ENCODE peak calls at places on chromosome 12, in seven cellular contexts. One of them, this sample, is unnamed.

GRCh38 chr12:44253338-44253856 is 417.5 kb downstream of the TMEM117 start:
- DNase-seq in heart right ventricle: no peak
- DNase-seq in heart left ventricle: no peak
- DNase-seq in testis: no peak
- DNase-seq in OCI-LY7: no peak
- DNase-seq in A549: no peak
- DNase-seq in astrocyte of the cerebellum: no peak
- DNase-seq in this sample: no peak

GRCh38 chr12:105485926-105486325 is 155.4 kb downstream of the C12orf75 start:
- DNase-seq in astrocyte of the cerebellum: no peak
- DNase-seq in A549: no peak
- DNase-seq in testis: no peak
- DNase-seq in heart left ventricle: no peak
- DNase-seq in OCI-LY7: no peak
- DNase-seq in heart right ventricle: no peak
- DNase-seq in this sample: no peak

GRCh38 chr12:67070307-67070600 is 198.9 kb upstream of the CAND1 start:
- DNase-seq in heart right ventricle: no peak
- DNase-seq in A549: no peak
- DNase-seq in heart left ventricle: no peak
- DNase-seq in testis: no peak
- DNase-seq in OCI-LY7: no peak
- DNase-seq in astrocyte of the cerebellum: no peak
- DNase-seq in this sample: no peak

GRCh38 chr12:132343294-132343972 is 14.0 kb upstream of the GALNT9 start:
- DNase-seq in A549: no peak
- DNase-seq in OCI-LY7: no peak
- DNase-seq in astrocyte of the cerebellum: no peak
- DNase-seq in heart right ventricle: no peak
- DNase-seq in testis: no peak
- DNase-seq in heart left ventricle: no peak
- DNase-seq in this sample: no peak

GRCh38 chr12:66236969-66237368 is 48.0 kb downstream of the IRAK3 start:
- DNase-seq in heart right ventricle: no peak
- DNase-seq in A549: no peak
- DNase-seq in OCI-LY7: no peak
- DNase-seq in testis: no peak
- DNase-seq in astrocyte of the cerebellum: no peak
- DNase-seq in heart left ventricle: no peak
- DNase-seq in this sample: no peak

GRCh38 chr12:24822121-24822899 is 126.6 kb downstream of the BCAT1 start:
- DNase-seq in heart left ventricle: no peak
- DNase-seq in A549: no peak
- DNase-seq in astrocyte of the cerebellum: peak; percentile 84
- DNase-seq in OCI-LY7: no peak
- DNase-seq in testis: no peak
- DNase-seq in heart right ventricle: no peak
- DNase-seq in this sample: no peak

GRCh38 chr12:80763874-80764273 is 47.2 kb downstream of the MYF5 start:
- DNase-seq in A549: peak; percentile 53
- DNase-seq in testis: peak; percentile 27
- DNase-seq in heart right ventricle: no peak
- DNase-seq in heart left ventricle: no peak
- DNase-seq in astrocyte of the cerebellum: peak; percentile 60
- DNase-seq in OCI-LY7: peak; percentile 59
- DNase-seq in this sample: peak; percentile 18

GRCh38 chr12:131152587-131152986 is 198.9 kb downstream of the ADGRD1 start:
- DNase-seq in astrocyte of the cerebellum: no peak
- DNase-seq in heart left ventricle: no peak
- DNase-seq in OCI-LY7: no peak
- DNase-seq in A549: no peak
- DNase-seq in testis: no peak
- DNase-seq in heart right ventricle: no peak
- DNase-seq in this sample: no peak

GRCh38 chr12:77995436-77996167 is 164.9 kb downstream of the NAV3 start:
- DNase-seq in A549: no peak
- DNase-seq in astrocyte of the cerebellum: peak; percentile 82
- DNase-seq in OCI-LY7: no peak
- DNase-seq in testis: no peak
- DNase-seq in heart left ventricle: no peak
- DNase-seq in heart right ventricle: no peak
- DNase-seq in this sample: no peak

GRCh38 chr12:10128687-10129086 is 1.3 kb downstream of the CLEC7A start:
- DNase-seq in astrocyte of the cerebellum: no peak
- DNase-seq in testis: no peak
- DNase-seq in A549: no peak
- DNase-seq in OCI-LY7: no peak
- DNase-seq in heart right ventricle: no peak
- DNase-seq in heart left ventricle: no peak
- DNase-seq in this sample: no peak

GRCh38 chr12:68435816-68436215 is 103.7 kb upstream of the MDM1 start:
- DNase-seq in heart right ventricle: no peak
- DNase-seq in testis: no peak
- DNase-seq in heart left ventricle: no peak
- DNase-seq in OCI-LY7: no peak
- DNase-seq in astrocyte of the cerebellum: no peak
- DNase-seq in A549: peak; percentile 42
- DNase-seq in this sample: no peak

GRCh38 chr12:61750604-61751003 is 509.6 kb upstream of the USP15 start:
- DNase-seq in OCI-LY7: no peak
- DNase-seq in astrocyte of the cerebellum: no peak
- DNase-seq in heart left ventricle: no peak
- DNase-seq in A549: no peak
- DNase-seq in testis: no peak
- DNase-seq in heart right ventricle: no peak
- DNase-seq in this sample: no peak

GRCh38 chr12:53096089-53096741 is 1.3 kb upstream of the IGFBP6 start:
- DNase-seq in astrocyte of the cerebellum: no peak
- DNase-seq in heart right ventricle: peak; percentile 79
- DNase-seq in testis: peak; percentile 78
- DNase-seq in A549: no peak
- DNase-seq in OCI-LY7: no peak
- DNase-seq in heart left ventricle: peak; percentile 85
- DNase-seq in this sample: peak; percentile 30

GRCh38 chr12:112153181-112153899 is 28.0 kb downstream of the TRAFD1 start:
- DNase-seq in astrocyte of the cerebellum: no peak
- DNase-seq in OCI-LY7: no peak
- DNase-seq in heart right ventricle: no peak
- DNase-seq in heart left ventricle: no peak
- DNase-seq in A549: no peak
- DNase-seq in testis: no peak
- DNase-seq in this sample: no peak

GRCh38 chr12:125079943-125080645 is 14.9 kb downstream of the AACS start:
- DNase-seq in astrocyte of the cerebellum: no peak
- DNase-seq in heart left ventricle: peak; percentile 50
- DNase-seq in testis: peak; percentile 38
- DNase-seq in OCI-LY7: no peak
- DNase-seq in heart right ventricle: no peak
- DNase-seq in A549: no peak
- DNase-seq in this sample: no peak

GRCh38 chr12:32596031-32596430 is 83.1 kb upstream of the DNM1L start:
- DNase-seq in OCI-LY7: no peak
- DNase-seq in astrocyte of the cerebellum: no peak
- DNase-seq in heart right ventricle: no peak
- DNase-seq in testis: no peak
- DNase-seq in heart left ventricle: no peak
- DNase-seq in A549: no peak
- DNase-seq in this sample: no peak

GRCh38 chr12:132367852-132368251 is 38.5 kb upstream of the GALNT9 start:
- DNase-seq in testis: no peak
- DNase-seq in heart right ventricle: no peak
- DNase-seq in OCI-LY7: no peak
- DNase-seq in A549: no peak
- DNase-seq in heart left ventricle: peak; percentile 8
- DNase-seq in astrocyte of the cerebellum: no peak
- DNase-seq in this sample: no peak

GRCh38 chr12:49288412-49288853 is 6.5 kb upstream of the PRPH start:
- DNase-seq in testis: peak; percentile 79
- DNase-seq in A549: peak; percentile 66
- DNase-seq in heart left ventricle: no peak
- DNase-seq in heart right ventricle: no peak
- DNase-seq in astrocyte of the cerebellum: peak; percentile 34
- DNase-seq in OCI-LY7: peak; percentile 64
- DNase-seq in this sample: peak; percentile 48

GRCh38 chr12:11868027-11868426 is 202.7 kb upstream of the BCL2L14 start:
- DNase-seq in A549: no peak
- DNase-seq in testis: no peak
- DNase-seq in heart right ventricle: no peak
- DNase-seq in astrocyte of the cerebellum: no peak
- DNase-seq in heart left ventricle: no peak
- DNase-seq in OCI-LY7: no peak
- DNase-seq in this sample: no peak

GRCh38 chr12:51865470-51865745 is 16.9 kb upstream of the FIGNL2 start:
- DNase-seq in A549: no peak
- DNase-seq in testis: no peak
- DNase-seq in astrocyte of the cerebellum: no peak
- DNase-seq in heart left ventricle: no peak
- DNase-seq in OCI-LY7: no peak
- DNase-seq in heart right ventricle: no peak
- DNase-seq in this sample: no peak

GRCh38 chr12:51862947-51863346 is 14.4 kb upstream of the FIGNL2 start:
- DNase-seq in astrocyte of the cerebellum: no peak
- DNase-seq in OCI-LY7: no peak
- DNase-seq in A549: no peak
- DNase-seq in heart left ventricle: no peak
- DNase-seq in heart right ventricle: no peak
- DNase-seq in testis: no peak
- DNase-seq in this sample: no peak

GRCh38 chr12:51863921-51864700 is 15.6 kb upstream of the FIGNL2 start:
- DNase-seq in heart left ventricle: no peak
- DNase-seq in heart right ventricle: no peak
- DNase-seq in astrocyte of the cerebellum: no peak
- DNase-seq in OCI-LY7: no peak
- DNase-seq in testis: peak; percentile 43
- DNase-seq in A549: no peak
- DNase-seq in this sample: no peak

GRCh38 chr12:51864701-51865469 is 16.4 kb upstream of the FIGNL2 start:
- DNase-seq in astrocyte of the cerebellum: no peak
- DNase-seq in testis: no peak
- DNase-seq in OCI-LY7: no peak
- DNase-seq in heart left ventricle: no peak
- DNase-seq in A549: no peak
- DNase-seq in heart right ventricle: no peak
- DNase-seq in this sample: no peak

GRCh38 chr12:51863363-51863920 is 14.9 kb upstream of the FIGNL2 start:
- DNase-seq in OCI-LY7: no peak
- DNase-seq in A549: no peak
- DNase-seq in testis: no peak
- DNase-seq in heart right ventricle: no peak
- DNase-seq in heart left ventricle: no peak
- DNase-seq in astrocyte of the cerebellum: no peak
- DNase-seq in this sample: no peak
- H3K4me3 ChIP-seq in OCI-LY7: no peak overlapping the region
- H3K4me3 ChIP-seq in A549: no peak overlapping the region
- H3K4me3 ChIP-seq in testis: peak overlapping the region; percentile 4
- H3K4me3 ChIP-seq in heart right ventricle: peak overlapping the region; percentile 56
- H3K4me3 ChIP-seq in heart left ventricle: peak overlapping the region; percentile 29
- H3K4me3 ChIP-seq in astrocyte of the cerebellum: no peak overlapping the region
- H3K4me3 ChIP-seq in this sample: no peak overlapping the region

GRCh38 chr12:6853626-6854025 is 1.7 kb downstream of the USP5 start:
- DNase-seq in heart right ventricle: no peak
- DNase-seq in astrocyte of the cerebellum: no peak
- DNase-seq in OCI-LY7: no peak
- DNase-seq in A549: no peak
- DNase-seq in heart left ventricle: no peak
- DNase-seq in testis: no peak
- DNase-seq in this sample: no peak
- H3K4me3 ChIP-seq in heart right ventricle: peak overlapping the region; percentile 93
- H3K4me3 ChIP-seq in astrocyte of the cerebellum: peak overlapping the region; percentile 79
- H3K4me3 ChIP-seq in OCI-LY7: peak overlapping the region; percentile 93
- H3K4me3 ChIP-seq in A549: peak overlapping the region; percentile 50
- H3K4me3 ChIP-seq in heart left ventricle: no peak overlapping the region
- H3K4me3 ChIP-seq in testis: no peak overlapping the region
- H3K4me3 ChIP-seq in this sample: no peak overlapping the region

GRCh38 chr12:27334052-27334720 is 1.6 kb downstream of the BMAL2 start:
- DNase-seq in heart right ventricle: no peak
- DNase-seq in A549: no peak
- DNase-seq in OCI-LY7: no peak
- DNase-seq in astrocyte of the cerebellum: no peak
- DNase-seq in testis: no peak
- DNase-seq in heart left ventricle: no peak
- DNase-seq in this sample: no peak
- H3K4me3 ChIP-seq in heart right ventricle: peak overlapping the region; percentile 66
- H3K4me3 ChIP-seq in A549: peak overlapping the region; percentile 77
- H3K4me3 ChIP-seq in OCI-LY7: no peak overlapping the region
- H3K4me3 ChIP-seq in astrocyte of the cerebellum: peak overlapping the region; percentile 68
- H3K4me3 ChIP-seq in testis: no peak overlapping the region
- H3K4me3 ChIP-seq in heart left ventricle: no peak overlapping the region
- H3K4me3 ChIP-seq in this sample: no peak overlapping the region

DNA sequence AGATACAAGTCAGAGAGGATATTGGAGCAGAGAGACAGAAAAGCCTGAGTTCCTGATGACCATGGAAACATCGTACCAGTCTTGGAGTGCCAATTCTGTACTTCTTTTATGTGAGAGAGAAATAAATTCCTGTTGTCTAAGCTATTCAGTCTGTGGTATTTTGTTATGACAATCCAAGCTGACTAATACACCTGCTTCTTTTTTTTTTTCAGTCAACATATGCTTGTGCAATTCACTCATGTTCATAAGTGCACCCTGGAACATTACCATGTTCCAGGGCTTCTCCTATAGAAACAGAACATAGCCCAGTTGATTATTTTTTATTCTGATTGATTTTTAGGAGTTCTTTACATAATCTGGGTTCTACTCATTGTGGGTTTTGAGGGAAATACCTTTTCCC is 1.7 kb upstream of the CHPT1 start:
- DNase-seq in astrocyte of the cerebellum: no peak
- DNase-seq in heart right ventricle: no peak
- DNase-seq in testis: no peak
- DNase-seq in OCI-LY7: no peak
- DNase-seq in heart left ventricle: no peak
- DNase-seq in A549: no peak
- DNase-seq in this sample: no peak
- H3K4me3 ChIP-seq in astrocyte of the cerebellum: no peak overlapping the region
- H3K4me3 ChIP-seq in heart right ventricle: no peak overlapping the region
- H3K4me3 ChIP-seq in testis: no peak overlapping the region
- H3K4me3 ChIP-seq in OCI-LY7: no peak overlapping the region
- H3K4me3 ChIP-seq in heart left ventricle: no peak overlapping the region
- H3K4me3 ChIP-seq in A549: no peak overlapping the region
- H3K4me3 ChIP-seq in this sample: no peak overlapping the region

GRCh38 chr12:23555808-23556207 is 393.7 kb downstream of the SOX5 start:
- DNase-seq in heart right ventricle: no peak
- DNase-seq in heart left ventricle: no peak
- DNase-seq in A549: no peak
- DNase-seq in OCI-LY7: no peak
- DNase-seq in testis: no peak
- DNase-seq in astrocyte of the cerebellum: no peak
- DNase-seq in this sample: no peak
- H3K4me3 ChIP-seq in heart right ventricle: no peak overlapping the region
- H3K4me3 ChIP-seq in heart left ventricle: no peak overlapping the region
- H3K4me3 ChIP-seq in A549: no peak overlapping the region
- H3K4me3 ChIP-seq in OCI-LY7: no peak overlapping the region
- H3K4me3 ChIP-seq in testis: no peak overlapping the region
- H3K4me3 ChIP-seq in astrocyte of the cerebellum: no peak overlapping the region
- H3K4me3 ChIP-seq in this sample: no peak overlapping the region

DNA sequence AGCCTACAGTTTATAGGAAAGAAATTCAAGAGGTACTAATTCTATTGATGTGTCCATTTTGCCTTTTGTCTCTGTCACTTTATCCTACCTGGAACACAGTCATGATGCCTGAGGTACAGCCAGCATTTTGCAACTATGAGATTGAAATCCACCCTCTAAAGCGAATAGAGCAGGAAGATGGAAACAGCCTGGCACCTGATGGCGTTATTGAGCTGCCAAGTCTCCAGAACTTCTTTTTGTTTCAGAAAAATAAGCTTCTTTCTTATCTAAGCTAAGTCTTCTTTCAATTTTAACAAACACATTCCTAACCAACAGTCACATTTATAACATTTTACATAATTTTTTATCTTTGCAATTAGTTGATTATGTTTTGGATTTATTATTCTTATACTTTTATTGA is 182.1 kb downstream of the PAWR start:
- DNase-seq in heart left ventricle: no peak
- DNase-seq in A549: no peak
- DNase-seq in heart right ventricle: no peak
- DNase-seq in testis: no peak
- DNase-seq in astrocyte of the cerebellum: no peak
- DNase-seq in OCI-LY7: no peak
- DNase-seq in this sample: no peak
- H3K4me3 ChIP-seq in heart left ventricle: no peak overlapping the region
- H3K4me3 ChIP-seq in A549: no peak overlapping the region
- H3K4me3 ChIP-seq in heart right ventricle: no peak overlapping the region
- H3K4me3 ChIP-seq in testis: no peak overlapping the region
- H3K4me3 ChIP-seq in astrocyte of the cerebellum: no peak overlapping the region
- H3K4me3 ChIP-seq in OCI-LY7: no peak overlapping the region
- H3K4me3 ChIP-seq in this sample: no peak overlapping the region